ENCODE peak calls at places on chromosomes 2 and 18, in eight cellular contexts. B is heart left ventricle; D is H1; J is colonic mucosa; U is HCT116; C is esophagus squamous epithelium; W is CD8-positive, alpha-beta memory T cell; Z is hepatocyte. V is an unnamed sample. For H3K36me3, the result is how much of the 10 kb centered on the place peaks cover.

GRCh38 chr2:17171446-17172049 is 346.7 kb downstream of the RAD51AP2 start:
- DNase-seq in B (no peak), D (peak), J (no peak), U (peak), C (no peak), W (no peak), Z (peak), V (no peak)

GRCh38 chr2:70641263-70641784 is 87.7 kb upstream of the TGFA start:
- DNase-seq in B (no peak), D (no peak), J (no peak), U (no peak), C (no peak), W (no peak), Z (no peak), V (no peak)

GRCh38 chr2:205972113-205972512 is 113.9 kb downstream of the INO80D start:
- DNase-seq in B (no peak), D (no peak), J (peak), U (no peak), C (no peak), W (no peak), Z (peak), V (no peak)

GRCh38 chr2:28348149-28348567 is 44.5 kb upstream of the FOSL2 start:
- DNase-seq in B (no peak), D (no peak), J (no peak), U (no peak), C (no peak), W (peak), Z (no peak), V (peak)

GRCh38 chr18:72762505-72763122 is 105.2 kb downstream of the NETO1 start:
- DNase-seq in B (no peak), D (no peak), J (no peak), U (peak), C (no peak), W (no peak), Z (peak), V (no peak)

GRCh38 chr2:159046966-159047365 is 78.5 kb downstream of the TANC1 start:
- DNase-seq in B (no peak), D (no peak), J (no peak), U (no peak), C (no peak), W (no peak), Z (no peak), V (no peak)

GRCh38 chr2:240626531-240627300 is 1.4 kb downstream of the GPR35 start:
- DNase-seq in B (peak), D (no peak), J (no peak), U (no peak), C (no peak), W (no peak), Z (peak), V (peak)

GRCh38 chr2:215722125-215722524 is 286.3 kb upstream of the FN1 start:
- DNase-seq in B (no peak), D (no peak), J (no peak), U (no peak), C (no peak), W (no peak), Z (peak), V (no peak)

GRCh38 chr2:185006481-185006880 is 408.2 kb downstream of the ZNF804A start:
- DNase-seq in B (no peak), D (peak), J (no peak), U (no peak), C (no peak), W (no peak), Z (no peak), V (no peak)

GRCh38 chr2:1693723-1694122 is 50.6 kb downstream of the PXDN start:
- DNase-seq in B (no peak), D (peak), J (no peak), U (no peak), C (no peak), W (no peak), Z (no peak), V (no peak)

GRCh38 chr2:192025607-192026006 is 169.1 kb downstream of the TMEFF2 start:
- DNase-seq in B (no peak), D (no peak), J (no peak), U (no peak), C (no peak), W (no peak), Z (no peak), V (no peak)

GRCh38 chr2:85900366-85900765 is 11.6 kb upstream of the ST3GAL5 start:
- DNase-seq in B (no peak), D (no peak), J (no peak), U (no peak), C (no peak), W (no peak), Z (no peak), V (no peak)

GRCh38 chr18:25650201-25650941 is 298.4 kb upstream of the ZNF521 start:
- DNase-seq in B (no peak), D (no peak), J (no peak), U (no peak), C (no peak), W (no peak), Z (no peak), V (no peak)

GRCh38 chr2:197306691-197307030 is 3.9 kb downstream of the ANKRD44 start:
- DNase-seq in B (peak), D (no peak), J (no peak), U (no peak), C (no peak), W (peak), Z (no peak), V (peak)

GRCh38 chr2:197847666-197848401 is 43.4 kb downstream of the PLCL1 start:
- DNase-seq in B (no peak), D (no peak), J (no peak), U (no peak), C (no peak), W (no peak), Z (no peak), V (no peak)

GRCh38 chr2:130834091-130834922 is 2.4 kb upstream of the ARHGEF4 start:
- DNase-seq in B (no peak), D (no peak), J (no peak), U (no peak), C (no peak), W (no peak), Z (peak), V (peak)

GRCh38 chr2:134594399-134594798 is 124.4 kb downstream of the TMEM163 start:
- DNase-seq in B (no peak), D (no peak), J (no peak), U (no peak), C (no peak), W (no peak), Z (no peak), V (no peak)

GRCh38 chr18:79522451-79523220 is 126.9 kb downstream of the NFATC1 start:
- DNase-seq in B (no peak), D (peak), J (peak), U (no peak), C (no peak), W (peak), Z (no peak), V (no peak)

GRCh38 chr18:23921716-23922285 is 92.8 kb upstream of the TTC39C start:
- DNase-seq in B (no peak), D (no peak), J (no peak), U (no peak), C (no peak), W (no peak), Z (no peak), V (no peak)

GRCh38 chr18:30971338-30971956 is 71.1 kb downstream of the DSC3 start:
- DNase-seq in B (no peak), D (no peak), J (no peak), U (peak), C (no peak), W (no peak), Z (peak), V (no peak)

GRCh38 chr2:96089356-96090180 is 26.8 kb downstream of the ADRA2B start:
- DNase-seq in B (peak), D (peak), J (peak), U (no peak), C (no peak), W (no peak), Z (no peak), V (peak)

GRCh38 chr2:112579280-112579679 is 5.1 kb upstream of the CHCHD5 start:
- DNase-seq in B (no peak), D (no peak), J (no peak), U (no peak), C (no peak), W (no peak), Z (no peak), V (no peak)

GRCh38 chr2:43950383-43951008 is 45.3 kb downstream of the LRPPRC start:
- DNase-seq in B (no peak), D (no peak), J (no peak), U (peak), C (no peak), W (no peak), Z (peak), V (no peak)
- H3K36me3 ChIP-seq in B (half or more), D (half or more), J (under half), U (half or more), C (under half), W (under half), Z (under half), V (under half)

GRCh38 chr2:208350610-208351009 is 56.0 kb upstream of the PTH2R start:
- DNase-seq in B (no peak), D (no peak), J (no peak), U (no peak), C (no peak), W (no peak), Z (no peak), V (no peak)

GRCh38 chr2:208346756-208347155 is 59.8 kb upstream of the PTH2R start:
- DNase-seq in B (no peak), D (no peak), J (no peak), U (no peak), C (no peak), W (no peak), Z (no peak), V (no peak)
- H3K36me3 ChIP-seq in B (half or more), D (under half), J (under half), U (under half), C (under half), W (under half), Z (under half), V (under half)

DNA sequence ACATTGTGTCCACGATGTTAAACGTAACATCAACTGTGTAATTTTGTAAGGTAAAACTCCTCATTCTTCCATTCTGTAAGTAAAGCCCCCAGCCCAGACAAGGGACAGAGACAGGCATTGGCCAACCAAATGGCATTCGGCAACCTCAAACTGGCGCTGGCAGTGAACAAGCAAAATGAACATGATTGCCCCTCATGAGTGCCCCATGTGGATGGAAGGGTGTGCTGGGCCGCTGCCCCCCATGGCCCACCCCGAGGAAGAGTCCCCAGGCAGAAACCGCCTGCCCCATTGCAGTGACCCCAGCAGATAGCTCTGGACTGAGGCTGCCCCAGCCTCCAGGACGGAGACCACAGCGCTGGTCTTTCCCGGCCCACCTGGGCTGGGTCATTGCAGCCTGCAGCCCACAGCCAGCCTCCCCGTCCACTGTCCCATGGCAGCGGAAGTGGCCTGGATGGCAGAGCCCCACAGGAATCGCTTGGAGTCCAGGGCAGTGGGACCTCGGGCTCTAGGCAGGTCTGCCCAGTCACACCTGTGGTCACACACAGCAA is 220.2 kb downstream of the HDAC4 start:
- DNase-seq in B (no peak), D (no peak), J (no peak), U (no peak), C (no peak), W (no peak), Z (no peak), V (no peak)
- H3K36me3 ChIP-seq in B (under half), D (under half), J (under half), U (under half), C (under half), W (under half), Z (under half), V (half or more)

GRCh38 chr18:35711227-35711626 is 129.7 kb downstream of the GALNT1 start:
- DNase-seq in B (no peak), D (no peak), J (no peak), U (no peak), C (no peak), W (no peak), Z (no peak), V (no peak)
- H3K36me3 ChIP-seq in B (under half), D (under half), J (under half), U (under half), C (under half), W (under half), Z (under half), V (under half)

GRCh38 chr2:9325428-9325827 is 97.9 kb downstream of the ITGB1BP1 start:
- DNase-seq in B (no peak), D (no peak), J (no peak), U (no peak), C (no peak), W (no peak), Z (no peak), V (no peak)
- H3K36me3 ChIP-seq in B (under half), D (under half), J (under half), U (under half), C (under half), W (under half), Z (under half), V (under half)

GRCh38 chr2:37648316-37649011 is 23.0 kb downstream of the CDC42EP3 start:
- DNase-seq in B (peak), D (no peak), J (no peak), U (no peak), C (peak), W (peak), Z (no peak), V (peak)
- H3K36me3 ChIP-seq in B (under half), D (under half), J (under half), U (under half), C (under half), W (under half), Z (under half), V (under half)

V was measured in psoas muscle.